ENCODE peak calls at places on chromosomes 1 and 21, in four cellular contexts. S, M, N and C are unnamed samples.
A peak's percentile ranks its signal among the peaks of the same experiment; 100 is the strongest.

GRCh38 chr1:3125546-3126368 is 56.8 kb downstream of the PRDM16 start:
- DNase-seq in S (no peak), M (no peak), N (no peak), C (no peak)

GRCh38 chr1:62528015-62528414 is 69.3 kb upstream of the ANGPTL3 start:
- DNase-seq in S (no peak), M (peak; percentile 18), N (no peak), C (no peak)

GRCh38 chr1:151026460-151026859 is 9.9 kb upstream of the BNIPL start:
- DNase-seq in S (no peak), M (no peak), N (no peak), C (no peak)

GRCh38 chr1:53559391-53559815 is 100.2 kb downstream of the DMRTB1 start:
- DNase-seq in S (no peak), M (no peak), N (no peak), C (peak; percentile 30)

GRCh38 chr21:44765231-44766013 is 36.2 kb downstream of the UBE2G2 start:
- DNase-seq in S (no peak), M (peak; percentile 88), N (no peak), C (no peak)

GRCh38 chr1:153552335-153552734 is 3.3 kb upstream of the S100A3 start:
- DNase-seq in S (no peak), M (peak; percentile 43), N (no peak), C (peak; percentile 49)

GRCh38 chr1:41486053-41486891 is 1.8 kb upstream of the EDN2 start:
- DNase-seq in S (no peak), M (no peak), N (no peak), C (no peak)

GRCh38 chr1:161491472-161491871 is 13.8 kb upstream of the FCGR2A start:
- DNase-seq in S (no peak), M (peak; percentile 45), N (no peak), C (no peak)

GRCh38 chr1:170126691-170127090 is 19.1 kb upstream of the NTMT2 start:
- DNase-seq in S (no peak), M (no peak), N (no peak), C (peak; percentile 11)

GRCh38 chr21:44051462-44051941 is 39.4 kb downstream of the TRAPPC10 start:
- DNase-seq in S (no peak), M (no peak), N (no peak), C (no peak)

GRCh38 chr1:54794401-54795099 is 6.6 kb downstream of the TTC22 start:
- DNase-seq in S (no peak), M (no peak), N (peak; percentile 83), C (no peak)

GRCh38 chr1:193111641-193112090 is 6.5 kb upstream of the GLRX2 start:
- DNase-seq in S (no peak), M (no peak), N (peak; percentile 67), C (peak; percentile 38)

GRCh38 chr1:211198880-211199279 is 60.3 kb upstream of the RCOR3 start:
- DNase-seq in S (no peak), M (no peak), N (no peak), C (no peak)

GRCh38 chr1:185063719-185064118 is 18.4 kb downstream of the RNF2 start:
- DNase-seq in S (no peak), M (no peak), N (no peak), C (no peak)

GRCh38 chr21:29077651-29078090 is 4.2 kb upstream of the CCT8 start:
- DNase-seq in S (no peak), M (no peak), N (no peak), C (no peak)

DNA sequence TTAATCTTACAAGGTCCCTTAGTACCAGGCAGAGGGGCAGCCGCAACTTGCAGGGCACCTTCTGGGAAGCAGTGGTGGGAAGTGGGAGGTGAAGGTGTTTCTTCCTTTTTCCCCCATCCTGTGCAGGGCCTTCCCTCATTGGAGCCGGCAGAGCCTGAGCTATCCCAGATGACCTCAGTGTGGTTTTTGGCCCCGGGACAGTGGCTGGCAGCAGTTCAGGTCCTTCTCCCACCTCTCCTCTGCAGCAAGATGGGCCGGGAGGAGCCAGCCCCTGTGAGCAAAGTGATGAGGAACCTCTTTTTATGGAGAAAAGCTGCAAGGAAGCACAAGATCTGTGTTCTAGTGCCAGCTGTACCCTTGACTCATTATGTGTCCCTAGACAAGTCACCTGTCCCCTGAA is 6.8 kb downstream of the PFKFB2 start:
- DNase-seq in S (no peak), M (no peak), N (no peak), C (no peak)
- TF ChIP-seq ELF4 in S (no peak), M (no peak), N (no peak), C (no peak)

DNA sequence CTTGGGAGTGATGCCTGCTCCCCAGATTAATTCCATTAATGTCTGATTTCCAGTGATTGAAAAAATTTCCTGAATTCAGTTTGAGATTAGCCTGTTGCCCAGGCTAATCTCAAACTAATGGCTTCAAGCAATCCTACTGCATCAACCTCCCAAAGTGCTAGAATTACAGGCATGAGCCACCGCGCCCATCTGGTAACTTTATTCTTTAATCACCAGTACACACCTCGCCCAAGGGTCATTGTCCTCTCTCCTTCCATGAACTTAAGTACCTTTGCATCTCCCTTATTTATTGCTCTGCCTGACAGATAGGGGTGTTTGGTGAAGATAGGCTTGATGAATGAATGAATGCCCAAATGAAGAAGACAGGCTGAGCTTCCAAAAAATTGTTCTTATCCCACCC is 366.5 kb downstream of the SIPA1L2 start:
- DNase-seq in S (no peak), M (no peak), N (no peak), C (no peak)
- TF ChIP-seq ELF4 in S (no peak), M (no peak), N (no peak), C (no peak)

GRCh38 chr1:248841702-248842395 is 3.8 kb downstream of the ZNF672 start:
- DNase-seq in S (no peak), M (no peak), N (peak; percentile 42), C (peak; percentile 62)
- TF ChIP-seq ELF4 in S (no peak), M (no peak), N (no peak), C (no peak)

GRCh38 chr1:66335859-66336640 is 197.9 kb upstream of the SGIP1 start:
- DNase-seq in S (no peak), M (no peak), N (no peak), C (no peak)
- TF ChIP-seq ELF4 in S (no peak), M (no peak), N (no peak), C (no peak)

GRCh38 chr1:177206831-177207230 is 36.1 kb downstream of the BRINP2 start:
- DNase-seq in S (no peak), M (no peak), N (no peak), C (no peak)

GRCh38 chr1:177208920-177209319 is 38.2 kb downstream of the BRINP2 start:
- DNase-seq in S (no peak), M (no peak), N (no peak), C (no peak)

GRCh38 chr1:177211231-177211630 is 40.5 kb downstream of the BRINP2 start:
- DNase-seq in S (no peak), M (no peak), N (no peak), C (no peak)

GRCh38 chr1:177210071-177210470 is 39.3 kb downstream of the BRINP2 start:
- DNase-seq in S (no peak), M (no peak), N (no peak), C (no peak)

GRCh38 chr1:177209357-177209756 is 38.6 kb downstream of the BRINP2 start:
- DNase-seq in S (peak; percentile 26), M (no peak), N (no peak), C (no peak)
- TF ChIP-seq ELF4 in S (no peak), M (no peak), N (no peak), C (no peak)

GRCh38 chr1:108961198-108961597 is 2.1 kb downstream of the CLCC1 start:
- DNase-seq in S (no peak), M (no peak), N (no peak), C (no peak)
- TF ChIP-seq ELF4 in S (no peak), M (no peak), N (no peak), C (no peak)